ENCODE peak calls at places on chromosomes 5 and 9, in seven cellular contexts. A, U, Q, L, B, T and V are unnamed samples.

GRCh38 chr5:178351950-178352349 is 119.3 kb upstream of the PHYKPL start:
- DNase-seq in A (peak; percentile 20), B (no peak), L (no peak), T (no peak), U (no peak), Q (peak; percentile 14), V (no peak)

GRCh38 chr5:78553991-78554390 is 94.6 kb downstream of the LHFPL2 start:
- DNase-seq in T (no peak), U (no peak), B (no peak), L (no peak), A (no peak), Q (no peak), V (no peak)

GRCh38 chr5:61926911-61927310 is 379.1 kb upstream of the KIF2A start:
- DNase-seq in U (no peak), L (no peak), T (no peak), B (no peak), A (no peak), Q (no peak), V (no peak)

GRCh38 chr9:130461218-130461630 is 16.5 kb downstream of the ASS1 start:
- DNase-seq in A (peak; percentile 80), B (peak; percentile 39), U (peak; percentile 48), L (peak; percentile 10), Q (peak; percentile 86), T (peak; percentile 18), V (peak; percentile 78)

GRCh38 chr9:1869843-1870242 is 145.3 kb upstream of the SMARCA2 start:
- DNase-seq in T (peak; percentile 2), A (no peak), L (no peak), U (peak; percentile 13), Q (no peak), B (peak; percentile 29), V (peak; percentile 63)

GRCh38 chr5:10400411-10400810 is 41.3 kb upstream of the ROPN1L start:
- DNase-seq in A (no peak), L (no peak), B (no peak), U (no peak), Q (no peak), T (no peak), V (no peak)

GRCh38 chr5:138032572-138033274 is at the start of gene FAM13B:
- DNase-seq in B (peak; percentile 85), Q (peak; percentile 91), U (peak; percentile 69), T (peak; percentile 68), L (peak; percentile 68), A (peak; percentile 93), V (peak; percentile 80)

GRCh38 chr9:101738566-101739183 is at the start of gene GRIN3A:
- DNase-seq in U (no peak), L (no peak), Q (peak; percentile 70), B (peak; percentile 18), A (peak; percentile 61), T (no peak), V (no peak)

GRCh38 chr5:172178301-172179031 is 9.6 kb downstream of the STK10 start:
- DNase-seq in T (no peak), A (no peak), B (no peak), Q (no peak), L (no peak), U (no peak), V (no peak)

GRCh38 chr9:136947955-136948510 is 3.0 kb downstream of the C8G start:
- DNase-seq in Q (peak; percentile 90), L (peak; percentile 10), A (peak; percentile 83), B (peak; percentile 81), T (peak; percentile 50), U (peak; percentile 51), V (peak; percentile 74)

GRCh38 chr5:2565147-2565546 is 186.3 kb downstream of the IRX2 start:
- DNase-seq in A (no peak), B (no peak), U (no peak), L (no peak), Q (no peak), T (no peak), V (no peak)

GRCh38 chr5:133945561-133945960 is 22.9 kb downstream of the C5orf15 start:
- DNase-seq in A (no peak), Q (no peak), B (no peak), T (no peak), U (no peak), L (no peak), V (no peak)

GRCh38 chr5:167158588-167158987 is 1132.9 kb upstream of the WWC1 start:
- DNase-seq in U (no peak), T (no peak), A (no peak), Q (no peak), L (no peak), B (no peak), V (no peak)

GRCh38 chr9:123684393-123685149 is 245.4 kb downstream of the DENND1A start:
- DNase-seq in Q (no peak), U (no peak), L (no peak), B (no peak), A (no peak), T (no peak), V (no peak)

GRCh38 chr9:69211424-69212036 is 37.5 kb downstream of the TJP2 start:
- DNase-seq in U (no peak), A (no peak), B (no peak), L (no peak), T (no peak), Q (no peak), V (no peak)

GRCh38 chr5:3129252-3129651 is 377.8 kb upstream of the IRX2 start:
- DNase-seq in A (no peak), B (no peak), Q (no peak), U (no peak), T (no peak), L (no peak), V (no peak)

GRCh38 chr5:53488195-53488594 is 7.8 kb downstream of the FST start:
- DNase-seq in B (no peak), L (no peak), A (no peak), U (no peak), T (no peak), Q (no peak), V (no peak)

GRCh38 chr5:175712313-175712680 is 54.4 kb downstream of the HRH2 start:
- DNase-seq in B (no peak), Q (no peak), A (peak; percentile 12), T (no peak), L (no peak), U (no peak), V (no peak)

GRCh38 chr5:158124606-158125316 is 265.8 kb upstream of the CLINT1 start:
- DNase-seq in T (no peak), A (no peak), U (no peak), B (no peak), L (no peak), Q (no peak), V (no peak)

GRCh38 chr9:34653610-34654072 is 1.7 kb downstream of the IL11RA start:
- DNase-seq in B (no peak), Q (peak; percentile 83), U (peak; percentile 20), L (no peak), A (no peak), T (no peak), V (peak; percentile 52)

GRCh38 chr5:148988328-148988727 is 74.5 kb downstream of the SH3TC2 start:
- DNase-seq in B (no peak), T (peak; percentile 42), A (no peak), Q (peak; percentile 65), U (no peak), L (no peak), V (no peak)

GRCh38 chr9:135281661-135282000 is 194.2 kb downstream of the OLFM1 start:
- DNase-seq in T (no peak), Q (no peak), L (no peak), U (no peak), A (no peak), B (no peak), V (no peak)

GRCh38 chr5:123125172-123125508 is 36.1 kb downstream of the PRDM6 start:
- DNase-seq in A (no peak), U (peak; percentile 39), B (no peak), T (peak; percentile 74), L (peak; percentile 22), Q (no peak), V (no peak)

GRCh38 chr9:101270325-101270701 is 114.5 kb downstream of the BAAT start:
- DNase-seq in T (no peak), L (no peak), A (no peak), B (peak; percentile 3), Q (no peak), U (no peak), V (no peak)

GRCh38 chr9:132472599-132472998 is 62.6 kb downstream of the CFAP77 start:
- DNase-seq in T (no peak), L (no peak), A (no peak), U (no peak), Q (no peak), B (no peak), V (no peak)

GRCh38 chr5:118553662-118554061 is 434.7 kb downstream of the DTWD2 start:
- DNase-seq in A (no peak), U (peak; percentile 4), L (peak; percentile 90), T (peak; percentile 16), B (no peak), Q (peak; percentile 80), V (no peak)
- H3K4me3 ChIP-seq in A (no peak overlapping the region), U (no peak overlapping the region), L (no peak overlapping the region), T (no peak overlapping the region), B (no peak overlapping the region), Q (no peak overlapping the region), V (no peak overlapping the region)

DNA sequence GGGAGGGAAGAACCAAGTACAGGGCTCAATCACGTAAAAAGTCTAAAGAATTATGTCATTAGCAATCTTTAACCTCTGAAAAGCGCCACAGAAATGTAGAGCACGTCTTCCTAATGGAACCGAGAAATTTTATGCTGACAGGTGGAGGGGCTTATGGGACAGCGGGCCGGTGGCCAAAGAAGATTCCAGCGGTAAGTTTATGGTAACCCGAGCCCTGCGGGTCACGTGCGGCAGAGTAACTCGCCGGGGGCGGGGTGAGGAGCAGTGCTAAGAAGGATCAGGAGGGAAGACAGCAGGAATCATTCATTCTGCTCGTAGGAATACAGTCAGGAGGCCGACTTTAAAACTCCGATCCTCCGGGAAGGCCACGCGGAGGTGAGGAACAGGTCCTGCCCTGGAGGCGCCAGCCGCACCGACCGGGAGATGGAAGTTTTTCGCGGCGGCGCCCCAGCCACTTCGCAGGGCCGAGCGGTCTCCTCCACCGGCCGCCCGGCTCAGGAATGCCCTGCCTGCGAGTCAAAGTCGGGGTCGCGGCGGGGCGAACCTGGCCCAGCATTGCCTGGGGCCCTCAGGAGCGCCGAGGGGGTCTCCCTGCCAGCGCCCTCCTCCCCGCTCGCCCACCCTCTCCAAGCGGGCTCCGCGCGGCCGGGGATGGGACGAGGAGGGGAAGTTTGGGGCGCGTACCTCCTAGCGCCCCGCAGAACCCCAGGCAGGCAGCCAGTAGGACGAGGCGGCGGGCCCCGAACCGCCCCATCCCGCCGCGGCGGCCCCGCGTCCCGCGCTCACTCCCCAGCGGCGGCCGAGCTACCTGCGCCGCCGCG is 101.8 kb downstream of the ESM1 start:
- DNase-seq in L (peak; percentile 72), B (no peak), A (peak; percentile 69), Q (peak; percentile 75), T (peak; percentile 58), U (peak; percentile 78), V (peak; percentile 80)
- H3K4me3 ChIP-seq in L (peak overlapping the region; percentile 42), B (peak overlapping the region; percentile 40), A (peak overlapping the region; percentile 49), Q (peak overlapping the region; percentile 27), T (peak overlapping the region; percentile 44), U (peak overlapping the region; percentile 59), V (peak overlapping the region; percentile 44)

GRCh38 chr5:95781101-95781583 is 41.4 kb downstream of the GLRX start:
- DNase-seq in B (peak; percentile 85), Q (peak; percentile 92), U (peak; percentile 92), L (peak; percentile 86), A (peak; percentile 81), T (peak; percentile 90), V (peak; percentile 83)
- H3K4me3 ChIP-seq in B (no peak overlapping the region), Q (no peak overlapping the region), U (no peak overlapping the region), L (no peak overlapping the region), A (no peak overlapping the region), T (no peak overlapping the region), V (no peak overlapping the region)

DNA sequence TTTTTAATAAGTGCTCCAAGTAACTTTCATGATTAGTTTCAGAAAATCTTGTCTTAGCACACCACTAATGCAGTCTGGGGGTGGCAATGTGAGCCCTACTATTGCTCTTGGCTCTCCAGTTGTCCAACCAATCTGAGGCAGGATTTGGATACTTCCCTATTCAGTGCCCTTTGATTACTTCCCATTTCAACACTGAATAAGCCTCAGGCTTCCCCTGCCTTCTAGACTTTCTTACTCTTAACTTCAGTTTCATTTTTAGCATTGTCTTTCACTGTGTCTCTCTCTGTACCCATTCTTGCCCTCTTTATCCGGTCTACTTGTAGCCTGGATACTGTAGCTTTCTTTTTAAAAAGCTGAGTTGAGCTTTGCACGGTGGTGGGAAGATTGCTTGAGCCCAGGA is 186.1 kb downstream of the C9orf152 start:
- DNase-seq in Q (no peak), T (no peak), B (no peak), U (peak; percentile 25), A (no peak), L (no peak), V (no peak)
- H3K4me3 ChIP-seq in Q (no peak overlapping the region), T (no peak overlapping the region), B (no peak overlapping the region), U (no peak overlapping the region), A (no peak overlapping the region), L (no peak overlapping the region), V (no peak overlapping the region)